ENCODE peak calls at places on chromosomes 12 and 14, in five cellular contexts. One of them, this sample, is unnamed.

GRCh38 chr12:70154960-70155589 is 88.2 kb upstream of the CNOT2 start:
- DNase-seq in AG04449: no peak
- DNase-seq in keratinocyte: no peak
- DNase-seq in AG09309: no peak
- DNase-seq in prostate gland: no peak
- DNase-seq in this sample: peak; percentile 4

GRCh38 chr12:3520168-3520567 is 29.2 kb downstream of the PRMT8 start:
- DNase-seq in AG04449: no peak
- DNase-seq in keratinocyte: no peak
- DNase-seq in AG09309: no peak
- DNase-seq in prostate gland: peak; percentile 11
- DNase-seq in this sample: peak; percentile 4

GRCh38 chr12:114288071-114288470 is 117.9 kb downstream of the TBX5 start:
- DNase-seq in AG04449: no peak
- DNase-seq in keratinocyte: no peak
- DNase-seq in AG09309: peak; percentile 66
- DNase-seq in prostate gland: no peak
- DNase-seq in this sample: peak; percentile 33

GRCh38 chr12:51247523-51248206 is 9.0 kb downstream of the DAZAP2 start:
- DNase-seq in AG04449: no peak
- DNase-seq in keratinocyte: no peak
- DNase-seq in AG09309: no peak
- DNase-seq in prostate gland: no peak
- DNase-seq in this sample: no peak

GRCh38 chr14:22531451-22532344 is 57.3 kb downstream of the DAD1 start:
- DNase-seq in AG04449: no peak
- DNase-seq in keratinocyte: no peak
- DNase-seq in AG09309: no peak
- DNase-seq in prostate gland: no peak
- DNase-seq in this sample: no peak

GRCh38 chr12:12909228-12909994 is 18.0 kb downstream of the GPRC5A start:
- DNase-seq in AG04449: no peak
- DNase-seq in keratinocyte: no peak
- DNase-seq in AG09309: no peak
- DNase-seq in prostate gland: no peak
- DNase-seq in this sample: no peak

GRCh38 chr12:115072712-115073111 is 388.7 kb upstream of the TBX3 start:
- DNase-seq in AG04449: no peak
- DNase-seq in keratinocyte: no peak
- DNase-seq in AG09309: no peak
- DNase-seq in prostate gland: no peak
- DNase-seq in this sample: peak; percentile 21

GRCh38 chr12:104454997-104455396 is 1.8 kb upstream of the CHST11 start:
- DNase-seq in AG04449: peak; percentile 10
- DNase-seq in keratinocyte: peak; percentile 57
- DNase-seq in AG09309: no peak
- DNase-seq in prostate gland: no peak
- DNase-seq in this sample: no peak

GRCh38 chr14:40365305-40365704 is 933.1 kb upstream of the FBXO33 start:
- DNase-seq in AG04449: no peak
- DNase-seq in keratinocyte: no peak
- DNase-seq in AG09309: no peak
- DNase-seq in prostate gland: no peak
- DNase-seq in this sample: no peak

DNA sequence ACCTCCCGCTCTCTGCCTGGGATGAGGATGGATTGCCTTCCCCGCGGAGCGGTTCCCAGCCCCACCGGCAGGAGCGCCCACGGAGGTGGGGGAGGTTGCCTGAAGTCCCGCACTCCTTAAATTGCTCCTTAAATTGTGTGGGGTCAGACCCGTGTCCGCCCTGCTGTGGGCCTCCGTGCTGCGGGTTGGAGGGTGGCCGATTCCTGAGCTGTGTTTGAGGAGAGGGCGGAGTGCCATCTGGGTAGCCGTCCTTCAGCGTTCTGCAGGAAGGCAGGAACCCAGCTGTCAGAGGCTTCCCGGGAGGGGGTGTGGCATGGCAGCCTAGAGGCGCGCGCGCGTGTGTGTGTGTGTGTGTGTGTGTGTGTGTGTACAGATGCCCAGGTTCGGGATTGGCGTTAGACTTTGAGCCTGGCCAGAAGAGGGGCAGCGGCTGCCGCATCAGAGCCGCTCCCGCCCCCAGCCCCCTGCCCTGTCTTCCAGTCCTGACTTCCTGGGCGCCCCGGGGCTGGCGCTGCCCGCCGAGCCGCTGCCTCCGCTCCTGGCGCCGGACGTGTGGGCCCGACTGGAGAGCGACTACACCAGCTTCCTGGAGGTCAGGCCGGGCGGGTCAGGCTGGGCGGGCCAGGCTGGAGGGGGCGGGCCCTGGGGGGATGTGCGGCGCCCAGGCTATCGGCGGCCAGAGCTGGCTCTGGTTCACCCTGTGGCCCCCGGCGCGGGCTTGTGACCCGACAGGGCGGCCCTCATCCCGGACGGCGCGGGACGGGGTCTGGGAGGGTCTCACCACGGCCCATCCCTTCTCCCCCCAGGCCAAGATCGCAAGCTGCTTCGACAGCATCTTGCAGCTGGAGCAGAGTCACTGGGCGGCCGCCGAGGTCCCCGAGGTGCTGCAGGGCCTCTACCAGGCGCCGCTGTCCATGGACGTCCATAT is 9.2 kb downstream of the EXOC3L4 start:
- DNase-seq in AG04449: no peak
- DNase-seq in keratinocyte: no peak
- DNase-seq in AG09309: no peak
- DNase-seq in prostate gland: peak; percentile 61
- DNase-seq in this sample: peak; percentile 57
- TF ChIP-seq CTCF in AG04449: peak; percentile 43
- TF ChIP-seq CTCF in keratinocyte: peak; percentile 40
- TF ChIP-seq CTCF in AG09309: peak; percentile 38
- TF ChIP-seq CTCF in prostate gland: no peak
- TF ChIP-seq CTCF in this sample: peak; percentile 34

GRCh38 chr12:41936333-41936732 is 208.3 kb downstream of the GXYLT1 start:
- DNase-seq in AG04449: no peak
- DNase-seq in keratinocyte: no peak
- DNase-seq in AG09309: no peak
- DNase-seq in prostate gland: no peak
- DNase-seq in this sample: no peak
- TF ChIP-seq CTCF in AG04449: no peak
- TF ChIP-seq CTCF in keratinocyte: no peak
- TF ChIP-seq CTCF in AG09309: no peak
- TF ChIP-seq CTCF in prostate gland: no peak
- TF ChIP-seq CTCF in this sample: no peak

GRCh38 chr12:108605690-108606406 is 8.0 kb upstream of the TMEM119 start:
- DNase-seq in AG04449: no peak
- DNase-seq in keratinocyte: no peak
- DNase-seq in AG09309: no peak
- DNase-seq in prostate gland: no peak
- DNase-seq in this sample: no peak

GRCh38 chr12:108606492-108606891 is 8.6 kb upstream of the TMEM119 start:
- DNase-seq in AG04449: no peak
- DNase-seq in keratinocyte: no peak
- DNase-seq in AG09309: no peak
- DNase-seq in prostate gland: no peak
- DNase-seq in this sample: no peak

GRCh38 chr12:108609535-108610335 is 11.9 kb upstream of the TMEM119 start:
- DNase-seq in AG04449: peak; percentile 23
- DNase-seq in keratinocyte: no peak
- DNase-seq in AG09309: peak; percentile 80
- DNase-seq in prostate gland: no peak
- DNase-seq in this sample: peak; percentile 34

GRCh38 chr12:108608616-108609015 is 10.7 kb upstream of the TMEM119 start:
- DNase-seq in AG04449: no peak
- DNase-seq in keratinocyte: no peak
- DNase-seq in AG09309: no peak
- DNase-seq in prostate gland: no peak
- DNase-seq in this sample: no peak

GRCh38 chr12:108607981-108608600 is 10.2 kb upstream of the TMEM119 start:
- DNase-seq in AG04449: no peak
- DNase-seq in keratinocyte: no peak
- DNase-seq in AG09309: no peak
- DNase-seq in prostate gland: no peak
- DNase-seq in this sample: no peak
- TF ChIP-seq CTCF in AG04449: no peak
- TF ChIP-seq CTCF in keratinocyte: no peak
- TF ChIP-seq CTCF in AG09309: no peak
- TF ChIP-seq CTCF in prostate gland: no peak
- TF ChIP-seq CTCF in this sample: no peak

DNA sequence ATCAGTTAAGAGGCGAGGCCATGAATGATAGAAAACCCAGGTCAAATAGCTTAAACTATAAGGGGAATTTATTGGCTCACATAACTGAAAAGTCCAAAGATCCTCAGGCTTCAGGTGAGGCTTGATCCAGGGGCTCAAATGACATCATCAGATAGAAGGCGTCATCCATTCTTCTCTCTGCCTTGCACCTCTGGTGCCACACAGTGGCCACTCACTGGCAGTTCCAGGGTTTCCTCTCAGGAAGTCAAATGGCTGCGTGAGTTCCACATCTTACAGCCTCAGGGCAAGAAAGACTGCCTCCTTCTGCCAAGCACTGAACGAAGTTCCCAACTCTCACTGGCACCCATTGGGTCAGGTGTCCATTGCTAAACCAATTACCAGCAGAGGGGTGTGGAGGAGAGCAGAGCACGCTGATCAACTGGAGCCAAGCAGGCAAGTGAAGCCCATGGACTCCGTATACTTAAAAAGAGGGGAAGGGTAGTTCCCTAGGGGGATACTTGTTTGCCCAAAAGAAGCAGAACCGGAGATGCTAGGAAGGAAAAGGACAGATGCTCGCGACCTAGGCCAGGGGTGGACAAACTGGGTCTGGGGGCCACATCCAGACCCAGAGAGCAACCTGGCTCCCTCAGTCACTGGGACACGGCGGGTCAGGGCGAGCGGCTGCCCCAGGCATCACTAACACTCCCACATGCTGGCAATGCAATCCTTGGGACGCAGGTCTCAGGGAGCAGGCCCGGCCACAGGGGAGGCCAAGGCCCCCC is 69.3 kb downstream of the SERPINA3 start:
- DNase-seq in AG04449: no peak
- DNase-seq in keratinocyte: peak; percentile 17
- DNase-seq in AG09309: peak; percentile 8
- DNase-seq in prostate gland: peak; percentile 13
- DNase-seq in this sample: peak; percentile 67
- TF ChIP-seq CTCF in AG04449: peak; percentile 73
- TF ChIP-seq CTCF in keratinocyte: peak; percentile 81
- TF ChIP-seq CTCF in AG09309: peak; percentile 64
- TF ChIP-seq CTCF in prostate gland: no peak
- TF ChIP-seq CTCF in this sample: peak; percentile 74

GRCh38 chr12:39003541-39004160 is 98.3 kb upstream of the CPNE8 start:
- DNase-seq in AG04449: no peak
- DNase-seq in keratinocyte: no peak
- DNase-seq in AG09309: no peak
- DNase-seq in prostate gland: no peak
- DNase-seq in this sample: no peak
- TF ChIP-seq CTCF in AG04449: no peak
- TF ChIP-seq CTCF in keratinocyte: no peak
- TF ChIP-seq CTCF in AG09309: no peak
- TF ChIP-seq CTCF in prostate gland: no peak
- TF ChIP-seq CTCF in this sample: no peak

GRCh38 chr12:63416788-63417187 is 251.5 kb downstream of the DPY19L2 start:
- DNase-seq in AG04449: no peak
- DNase-seq in keratinocyte: no peak
- DNase-seq in AG09309: no peak
- DNase-seq in prostate gland: no peak
- DNase-seq in this sample: no peak

GRCh38 chr12:63419119-63419518 is 249.2 kb downstream of the DPY19L2 start:
- DNase-seq in AG04449: no peak
- DNase-seq in keratinocyte: no peak
- DNase-seq in AG09309: no peak
- DNase-seq in prostate gland: no peak
- DNase-seq in this sample: no peak

GRCh38 chr12:63415357-63415756 is 252.9 kb downstream of the DPY19L2 start:
- DNase-seq in AG04449: no peak
- DNase-seq in keratinocyte: no peak
- DNase-seq in AG09309: no peak
- DNase-seq in prostate gland: no peak
- DNase-seq in this sample: no peak

GRCh38 chr12:63423839-63424238 is 244.5 kb downstream of the DPY19L2 start:
- DNase-seq in AG04449: no peak
- DNase-seq in keratinocyte: no peak
- DNase-seq in AG09309: no peak
- DNase-seq in prostate gland: no peak
- DNase-seq in this sample: no peak

GRCh38 chr12:63420206-63420644 is 248.1 kb downstream of the DPY19L2 start:
- DNase-seq in AG04449: peak; percentile 5
- DNase-seq in keratinocyte: no peak
- DNase-seq in AG09309: peak; percentile 13
- DNase-seq in prostate gland: peak; percentile 20
- DNase-seq in this sample: peak; percentile 43
- TF ChIP-seq CTCF in AG04449: peak; percentile 74
- TF ChIP-seq CTCF in keratinocyte: peak; percentile 31
- TF ChIP-seq CTCF in AG09309: peak; percentile 69
- TF ChIP-seq CTCF in prostate gland: no peak
- TF ChIP-seq CTCF in this sample: peak; percentile 69

DNA sequence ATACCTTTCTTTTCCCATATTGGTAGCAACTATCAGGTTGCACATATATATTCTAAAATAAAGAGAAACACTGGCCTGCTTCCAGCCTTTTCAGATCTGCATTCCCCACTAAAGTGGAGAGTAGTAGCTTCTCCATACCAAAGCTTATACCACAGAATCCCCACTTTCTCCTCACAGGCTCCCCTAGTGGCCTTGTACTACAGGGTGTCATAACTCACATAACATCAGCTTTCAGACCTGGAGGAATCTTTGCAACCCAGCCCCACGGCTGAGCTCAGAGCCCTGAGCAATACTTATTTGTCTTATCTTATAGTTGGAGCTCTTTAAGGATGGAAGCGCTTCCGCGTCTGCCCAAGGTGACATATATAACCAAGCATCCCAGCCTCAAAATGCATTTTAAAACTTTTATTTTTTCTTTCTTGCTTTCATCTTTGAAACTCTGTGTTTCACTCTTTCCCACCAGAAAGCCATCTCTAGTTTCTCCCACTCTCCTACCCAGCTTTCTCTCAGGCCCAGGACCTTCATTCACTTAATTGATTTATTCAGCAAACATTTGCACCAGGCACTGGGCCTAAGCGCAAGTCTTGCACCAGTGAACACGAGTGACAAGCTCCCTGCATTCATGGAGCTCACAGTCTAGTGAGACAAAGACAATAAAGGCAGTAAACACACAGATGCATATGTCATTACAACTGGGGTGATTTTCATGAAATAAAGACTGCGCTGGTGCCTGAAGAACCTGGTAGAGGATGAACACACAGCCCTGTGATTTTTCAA is 254.7 kb downstream of the IPO8 start:
- DNase-seq in AG04449: no peak
- DNase-seq in keratinocyte: no peak
- DNase-seq in AG09309: no peak
- DNase-seq in prostate gland: no peak
- DNase-seq in this sample: peak; percentile 66
- TF ChIP-seq CTCF in AG04449: peak; percentile 52
- TF ChIP-seq CTCF in keratinocyte: peak; percentile 54
- TF ChIP-seq CTCF in AG09309: peak; percentile 59
- TF ChIP-seq CTCF in prostate gland: no peak
- TF ChIP-seq CTCF in this sample: peak; percentile 75

GRCh38 chr12:116426391-116427136 is 132.6 kb upstream of the MAP1LC3B2 start:
- DNase-seq in AG04449: peak; percentile 96
- DNase-seq in keratinocyte: peak; percentile 95
- DNase-seq in AG09309: peak; percentile 96
- DNase-seq in prostate gland: no peak
- DNase-seq in this sample: peak; percentile 55
- TF ChIP-seq CTCF in AG04449: peak; percentile 83
- TF ChIP-seq CTCF in keratinocyte: peak; percentile 49
- TF ChIP-seq CTCF in AG09309: peak; percentile 76
- TF ChIP-seq CTCF in prostate gland: no peak
- TF ChIP-seq CTCF in this sample: peak; percentile 72

This sample was measured in cardiac muscle cell.